ENCODE peak calls at places on chromosomes 3 and 15, in seven cellular contexts. D is transverse colon; L is tibial artery; M is brain microvascular endothelial cell; G is AG09319; Q is CD4-positive, alpha-beta T cell; Z is AG09309. B is an unnamed sample.

GRCh38 chr3:156483961-156484787 is 70.7 kb downstream of the SSR3 start:
- DNase-seq in Q (peak), L (no peak), M (peak), D (peak), G (no peak), Z (no peak), B (no peak)

GRCh38 chr3:9770276-9770812 is 597 bp upstream of the CAMK1 start:
- DNase-seq in D (peak), M (no peak), G (no peak), Z (no peak), L (peak), Q (no peak), B (peak)

GRCh38 chr15:85766007-85766831 is 28.5 kb downstream of the KLHL25 start:
- DNase-seq in D (no peak), M (no peak), Q (no peak), G (no peak), Z (no peak), L (no peak), B (no peak)

GRCh38 chr3:192514754-192515660 is 212.3 kb downstream of the FGF12 start:
- DNase-seq in D (peak), G (no peak), Q (no peak), L (peak), Z (no peak), M (no peak), B (no peak)

GRCh38 chr3:61927332-61927731 is 366.0 kb downstream of the PTPRG start:
- DNase-seq in G (peak), M (peak), Q (no peak), Z (peak), L (peak), D (peak), B (peak)

GRCh38 chr15:27237319-27237939 is 266.4 kb downstream of the GABRG3 start:
- DNase-seq in G (no peak), M (no peak), D (no peak), Q (no peak), L (no peak), Z (no peak), B (no peak)

GRCh38 chr3:64958187-64958586 is 270.4 kb upstream of the ADAMTS9 start:
- DNase-seq in G (no peak), M (no peak), L (no peak), Q (no peak), Z (no peak), D (no peak), B (no peak)

GRCh38 chr3:177646749-177647148 is 449.5 kb upstream of the TBL1XR1 start:
- DNase-seq in Z (no peak), L (no peak), M (no peak), G (no peak), Q (no peak), D (peak), B (no peak)

GRCh38 chr3:32399030-32399620 is 7.5 kb downstream of the CMTM7 start:
- DNase-seq in L (no peak), M (no peak), D (no peak), Q (peak), Z (no peak), G (no peak), B (no peak)

GRCh38 chr3:72336114-72336651 is 512.1 kb downstream of the SHQ1 start:
- DNase-seq in L (peak), D (no peak), M (no peak), Q (no peak), Z (no peak), G (no peak), B (no peak)

GRCh38 chr3:84547207-84547606 is 411.6 kb upstream of the CADM2 start:
- DNase-seq in D (no peak), Z (no peak), L (no peak), G (no peak), Q (no peak), M (no peak), B (no peak)

DNA sequence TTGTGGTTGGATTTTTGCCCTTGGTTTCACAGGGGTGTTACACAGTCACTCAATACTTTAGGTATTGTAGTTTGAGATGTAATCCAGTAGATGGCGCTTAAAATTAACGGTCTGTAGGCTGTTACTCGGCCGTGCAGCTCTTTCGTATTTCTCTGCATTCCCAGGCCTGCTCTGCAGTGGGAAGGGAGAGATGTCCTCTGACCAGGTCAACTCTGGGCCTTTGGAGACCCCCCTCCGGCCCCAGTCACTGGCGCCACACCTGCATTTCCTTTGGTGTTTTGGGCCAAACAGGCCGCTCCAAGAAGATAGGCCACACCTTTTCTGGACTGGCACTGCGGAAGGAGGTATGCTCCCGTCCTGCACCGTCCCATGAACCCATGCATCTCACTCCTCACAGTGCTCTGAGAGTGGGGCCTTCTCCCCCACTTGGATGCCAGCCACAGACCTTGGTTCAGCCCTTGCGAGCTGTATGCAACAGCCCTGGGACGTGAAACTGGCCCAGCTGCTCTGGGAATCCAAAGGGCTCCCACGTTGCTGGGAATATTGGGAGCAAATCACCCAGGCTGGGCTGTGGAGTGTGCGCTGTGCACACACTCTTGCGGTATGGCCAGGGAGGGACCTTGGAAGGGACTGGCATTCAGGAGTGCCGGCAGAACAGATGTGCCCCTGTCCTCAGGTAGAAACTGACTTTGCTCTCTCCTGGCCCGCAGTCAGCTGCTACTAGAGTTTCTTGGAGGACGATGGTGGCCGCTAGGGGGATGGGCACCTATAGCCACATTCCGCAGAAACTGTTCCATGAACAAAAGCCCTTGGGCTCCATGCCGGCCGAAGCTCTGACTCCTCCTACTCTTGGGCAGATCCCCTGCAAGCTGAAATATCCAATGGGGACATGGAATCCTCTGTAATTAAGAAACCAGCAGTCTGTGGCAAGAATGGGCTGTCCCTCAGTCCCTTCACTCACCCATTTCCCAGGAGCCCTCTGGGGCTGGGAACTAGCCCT is 410.5 kb upstream of the CADM2 start:
- DNase-seq in Z (no peak), M (no peak), L (no peak), Q (no peak), D (no peak), G (no peak), B (no peak)
- TF ChIP-seq CTCF in Z (peak), M (peak), L (peak), Q (no peak), D (peak), G (no peak), B (no peak)

DNA sequence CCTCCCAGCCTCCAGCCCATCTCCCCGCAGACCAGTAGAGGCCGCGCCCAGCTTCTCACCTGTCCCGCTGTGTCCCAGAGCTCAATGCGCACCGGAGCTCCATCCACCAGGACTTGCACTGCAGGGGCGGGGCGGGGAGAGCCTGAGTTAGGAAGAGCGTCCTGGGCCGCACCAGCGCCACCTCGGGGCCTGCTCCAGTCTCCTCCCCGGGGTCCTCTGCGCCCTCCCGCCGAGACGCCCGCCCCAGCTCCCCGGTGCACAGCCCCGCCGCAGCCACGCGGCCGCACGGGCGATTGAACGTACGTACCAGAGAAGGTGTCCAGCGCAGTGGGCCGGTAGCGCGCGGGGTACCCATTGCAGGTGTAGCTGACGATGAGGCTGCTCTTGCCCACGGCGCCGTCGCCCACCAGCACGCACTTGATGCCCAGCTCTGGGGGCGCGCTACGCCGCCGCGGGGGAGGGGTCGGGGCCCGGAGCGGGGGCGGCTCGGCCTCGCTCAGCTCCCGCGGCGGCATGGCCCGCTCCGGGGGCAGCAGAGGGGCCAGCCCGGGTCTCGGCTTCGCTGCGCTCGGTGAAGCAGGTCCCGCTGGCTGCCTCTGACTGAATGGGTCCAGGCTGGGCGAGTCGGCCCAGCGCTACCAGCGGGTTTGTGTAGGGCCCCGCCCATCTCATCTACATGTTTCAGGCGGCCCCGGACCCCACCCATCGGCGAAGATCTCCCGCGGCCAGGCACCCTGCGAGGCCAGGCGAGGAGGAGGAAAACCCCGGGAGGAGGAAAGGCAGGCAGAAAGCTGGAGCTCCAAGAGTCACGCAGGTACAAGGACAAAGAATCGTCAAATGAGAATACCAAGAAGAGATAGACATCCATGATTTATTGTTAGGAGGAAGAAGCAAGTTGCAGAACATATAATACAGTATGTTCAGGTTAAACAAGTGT is at the start of gene RHOV:
- DNase-seq in Z (no peak), Q (peak), L (no peak), G (no peak), D (peak), M (peak), B (peak)
- TF ChIP-seq CTCF in Z (peak), Q (no peak), L (no peak), G (peak), D (peak), M (peak), B (no peak)

GRCh38 chr15:70097337-70098169 is at the start of gene TLE3:
- DNase-seq in Q (peak), D (peak), L (peak), G (peak), M (peak), Z (peak), B (peak)
- TF ChIP-seq CTCF in Q (peak), D (peak), L (peak), G (peak), M (peak), Z (peak), B (peak)

DNA sequence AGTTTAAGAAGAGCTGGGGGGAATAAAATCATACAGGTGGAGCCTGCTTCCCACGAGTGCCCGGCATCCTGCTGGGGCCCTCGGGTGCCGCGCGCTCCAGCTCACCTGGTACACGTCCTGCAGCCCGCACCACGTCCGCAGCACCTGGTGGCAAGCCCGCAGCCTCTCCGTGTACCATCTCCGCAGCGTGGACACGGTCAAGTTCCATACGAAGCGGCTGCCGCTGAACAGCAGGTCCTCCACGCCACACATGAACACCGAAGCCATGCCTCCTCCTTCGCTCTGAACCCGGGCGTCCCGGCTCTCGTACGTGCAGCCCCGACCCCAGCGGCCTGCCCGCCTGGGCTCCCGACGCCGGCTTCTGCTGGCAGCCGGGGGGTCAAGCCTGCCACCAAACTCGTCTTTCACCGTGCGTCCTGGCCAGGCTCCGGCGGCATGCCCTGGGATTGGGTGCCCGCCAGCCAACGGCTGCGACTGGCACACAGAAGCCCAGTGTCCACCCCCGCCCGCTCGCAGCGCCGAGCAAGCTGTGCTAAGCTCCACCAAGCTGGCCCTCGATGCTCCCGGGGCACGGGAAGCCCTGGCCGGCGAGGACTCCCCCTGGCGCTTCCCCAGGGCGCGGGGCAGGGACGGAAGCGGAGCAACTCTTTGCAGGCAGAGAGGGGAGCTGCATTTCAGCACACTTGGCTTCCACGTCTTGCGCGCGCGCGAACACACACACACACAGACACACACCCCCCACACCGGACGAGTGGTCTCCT is at the start of gene FRMD4B:
- DNase-seq in G (no peak), Z (no peak), M (no peak), D (peak), Q (no peak), L (peak), B (peak)
- TF ChIP-seq CTCF in G (peak), Z (peak), M (peak), D (peak), Q (no peak), L (no peak), B (no peak)

GRCh38 chr3:150307862-150308261 is 100.2 kb upstream of the TSC22D2 start:
- DNase-seq in M (no peak), Q (no peak), G (no peak), D (no peak), Z (no peak), L (no peak), B (no peak)

GRCh38 chr3:150302246-150302645 is 105.9 kb upstream of the TSC22D2 start:
- DNase-seq in L (no peak), Z (no peak), Q (no peak), D (no peak), G (no peak), M (no peak), B (no peak)

GRCh38 chr3:150300376-150300775 is 107.7 kb upstream of the TSC22D2 start:
- DNase-seq in D (no peak), L (no peak), G (no peak), Z (no peak), M (peak), Q (no peak), B (no peak)

GRCh38 chr3:150300847-150301517 is 107.1 kb upstream of the TSC22D2 start:
- DNase-seq in M (peak), G (no peak), Q (no peak), D (no peak), Z (no peak), L (no peak), B (no peak)

GRCh38 chr3:150303776-150304175 is 104.3 kb upstream of the TSC22D2 start:
- DNase-seq in M (no peak), D (no peak), Q (no peak), L (no peak), G (no peak), Z (no peak), B (no peak)
- TF ChIP-seq CTCF in M (peak), D (no peak), Q (peak), L (no peak), G (peak), Z (peak), B (no peak)

DNA sequence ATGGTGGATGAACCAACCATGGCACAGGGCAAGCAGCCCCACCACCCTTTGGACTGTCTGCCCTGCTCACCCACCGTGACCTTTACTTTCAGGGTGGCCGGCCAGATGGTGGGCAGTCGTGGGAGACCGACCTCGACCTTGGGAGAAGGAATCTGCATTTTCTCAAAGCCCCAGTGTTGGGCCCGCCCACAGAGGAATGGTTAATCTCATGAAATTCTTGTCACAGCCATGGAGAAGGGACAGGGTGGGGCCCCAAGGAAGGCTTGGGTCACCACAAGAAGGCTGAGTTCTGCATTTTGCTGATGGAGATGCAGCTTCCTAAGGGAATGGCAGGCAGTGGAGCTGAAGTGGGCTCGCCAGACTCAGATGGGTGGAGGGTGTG is 2.9 kb downstream of the PLXND1 start:
- DNase-seq in Z (no peak), L (peak), M (no peak), D (no peak), G (no peak), Q (no peak), B (no peak)
- TF ChIP-seq CTCF in Z (no peak), L (no peak), M (no peak), D (no peak), G (no peak), Q (no peak), B (no peak)

B was measured in lung.